ENCODE peak calls at places on chromosomes 13 and 19, in five cellular contexts. U is HS-5, M is body of pancreas, V is neural crest cell, Z is H54. J is an unnamed sample.

GRCh38 chr19:19146865-19147264 is 8.6 kb upstream of the TMEM161A start:
- DNase-seq in M (no peak), V (no peak), Z (no peak), U (no peak), J (no peak)

GRCh38 chr13:19860884-19861655 is 2.4 kb downstream of the ZMYM5 start:
- DNase-seq in Z (no peak), V (no peak), M (peak), U (no peak), J (peak)

GRCh38 chr19:7554990-7555864 is 19.7 kb downstream of the PNPLA6 start:
- DNase-seq in Z (no peak), U (no peak), V (no peak), M (no peak), J (no peak)

GRCh38 chr13:20354722-20355121 is 122.6 kb upstream of the GJB6 start:
- DNase-seq in Z (no peak), U (no peak), M (no peak), V (no peak), J (no peak)

GRCh38 chr19:55112246-55112780 is 5.1 kb downstream of the PPP1R12C start:
- DNase-seq in M (peak), Z (no peak), V (no peak), U (no peak), J (no peak)

GRCh38 chr19:49877879-49878743 is 609 bp downstream of the TBC1D17 start:
- DNase-seq in V (peak), U (peak), M (peak), Z (peak), J (peak)

GRCh38 chr13:20616059-20616797 is 49.3 kb downstream of the IFT88 start:
- DNase-seq in V (no peak), Z (peak), U (peak), M (no peak), J (no peak)

GRCh38 chr19:28293685-28294084 is 919.3 kb downstream of the UQCRFS1 start:
- DNase-seq in V (no peak), M (no peak), U (no peak), Z (no peak), J (no peak)

GRCh38 chr19:29680447-29680846 is 15.2 kb downstream of the PLEKHF1 start:
- DNase-seq in M (no peak), Z (no peak), U (no peak), V (no peak), J (no peak)

GRCh38 chr13:74200081-74200480 is 65.9 kb upstream of the KLF12 start:
- DNase-seq in Z (no peak), V (no peak), M (no peak), U (no peak), J (no peak)

GRCh38 chr19:30605333-30605732 is 233.1 kb downstream of the ZNF536 start:
- DNase-seq in M (no peak), U (no peak), V (no peak), Z (no peak), J (no peak)

GRCh38 chr19:47650695-47651094 is 41.8 kb downstream of the BICRA start:
- DNase-seq in V (no peak), Z (no peak), M (no peak), U (no peak), J (no peak)

GRCh38 chr13:79405501-79405830 is 589 bp downstream of the RBM26 start:
- DNase-seq in U (no peak), M (no peak), Z (peak), V (no peak), J (peak)

GRCh38 chr13:113024466-113024865 is 55.5 kb downstream of the MCF2L start:
- DNase-seq in M (no peak), U (no peak), Z (no peak), V (no peak), J (no peak)

GRCh38 chr13:42116225-42116624 is 67.8 kb downstream of the DGKH start:
- DNase-seq in Z (no peak), V (no peak), M (no peak), U (no peak), J (no peak)

GRCh38 chr13:28753208-28753892 is 34.6 kb upstream of the SLC46A3 start:
- DNase-seq in Z (peak), M (peak), U (peak), V (no peak), J (peak)

GRCh38 chr19:6087074-6087506 is 23.2 kb downstream of the RFX2 start:
- DNase-seq in V (no peak), U (no peak), Z (no peak), M (no peak), J (no peak)

GRCh38 chr19:29516358-29516725 is 9.5 kb upstream of the VSTM2B start:
- DNase-seq in V (no peak), Z (no peak), U (no peak), M (no peak), J (no peak)

GRCh38 chr19:17390665-17391370 is 3.2 kb downstream of the CCDC194 start:
- DNase-seq in U (peak), Z (peak), M (peak), V (peak), J (peak)

GRCh38 chr19:55690109-55690768 is 15.2 kb downstream of the EPN1 start:
- DNase-seq in Z (no peak), U (no peak), V (no peak), M (no peak), J (no peak)

GRCh38 chr19:47239610-47240296 is 8.8 kb upstream of the BBC3 start:
- DNase-seq in U (no peak), Z (no peak), V (peak), M (peak), J (no peak)

GRCh38 chr19:16876904-16877361 is 11.9 kb upstream of the F2RL3 start:
- DNase-seq in U (no peak), M (no peak), V (no peak), Z (no peak), J (no peak)

GRCh38 chr19:56282809-56283208 is 10.3 kb downstream of the EDDM13 start:
- DNase-seq in Z (no peak), U (no peak), M (no peak), V (no peak), J (no peak)

GRCh38 chr19:8366961-8367326 is 3.0 kb downstream of the ANGPTL4 start:
- DNase-seq in V (no peak), U (no peak), M (peak), Z (no peak), J (no peak)

GRCh38 chr13:114148521-114148855 is 16.1 kb upstream of the RASA3 start:
- DNase-seq in Z (no peak), M (peak), V (no peak), U (no peak), J (no peak)

GRCh38 chr19:17415107-17415506 is 4.7 kb upstream of the MVB12A start:
- DNase-seq in M (no peak), Z (no peak), V (no peak), U (no peak), J (peak)

GRCh38 chr13:78630509-78630908 is 27.2 kb upstream of the POU4F1 start:
- DNase-seq in U (no peak), Z (no peak), V (no peak), M (no peak), J (no peak)

GRCh38 chr13:44128522-44128921 is 245.1 kb upstream of the SERP2 start:
- DNase-seq in V (no peak), Z (no peak), U (no peak), M (no peak), J (no peak)

GRCh38 chr19:38551450-38551813 is 66.3 kb downstream of the MAP4K1 start:
- DNase-seq in U (no peak), M (no peak), Z (no peak), V (no peak), J (no peak)

GRCh38 chr19:13260883-13261653 is 110.9 kb downstream of the IER2 start:
- DNase-seq in M (peak), Z (peak), U (peak), V (no peak), J (no peak)

GRCh38 chr19:44111910-44112463 is 1.2 kb upstream of the ZNF225 start:
- DNase-seq in U (no peak), Z (peak), V (peak), M (no peak), J (peak)

GRCh38 chr19:45906221-45906620 is 3.8 kb upstream of the MYPOP start:
- DNase-seq in Z (no peak), M (no peak), U (no peak), V (no peak), J (no peak)

GRCh38 chr19:7469654-7470285 is 19.1 kb downstream of the PEX11G start:
- DNase-seq in Z (no peak), M (no peak), V (no peak), U (no peak), J (no peak)

GRCh38 chr13:94550030-94550738 is 45.8 kb downstream of the TGDS start:
- DNase-seq in V (no peak), Z (peak), M (no peak), U (no peak), J (peak)

GRCh38 chr19:28466107-28467045 is 746.6 kb downstream of the UQCRFS1 start:
- DNase-seq in V (peak), U (peak), M (peak), Z (peak), J (peak)

GRCh38 chr13:44298314-44298713 is 75.3 kb upstream of the SERP2 start:
- DNase-seq in U (no peak), Z (no peak), M (no peak), V (no peak), J (no peak)

GRCh38 chr19:58566989-58567388 is 6.1 kb downstream of the MZF1 start:
- DNase-seq in V (no peak), M (peak), Z (no peak), U (no peak), J (no peak)

GRCh38 chr13:107461751-107462150 is 753.6 kb downstream of the LIG4 start:
- DNase-seq in V (no peak), Z (no peak), M (no peak), U (no peak), J (no peak)

J was measured in NT2/D1.